ENCODE peak calls at places on chromosome 14, in eight cellular contexts. D is psoas muscle, X is neural progenitor cell, E is bronchial epithelial cell, J is HFF-Myc, O is dorsolateral prefrontal cortex, I is retinal pigment epithelial cell, G is AG04450. A is an unnamed sample.

GRCh38 chr14:54672181-54672580 is 105.3 kb downstream of the SAMD4A start:
- DNase-seq in D (no peak), O (no peak), G (no peak), E (no peak), J (no peak), X (no peak), I (no peak), A (no peak)

GRCh38 chr14:79544671-79545070 is 666.6 kb downstream of the DIO2 start:
- DNase-seq in J (no peak), I (no peak), D (no peak), X (no peak), O (no peak), E (no peak), G (peak), A (no peak)

GRCh38 chr14:78010688-78011087 is 159.5 kb upstream of the NRXN3 start:
- DNase-seq in D (no peak), E (peak), G (no peak), I (peak), O (no peak), X (no peak), J (no peak), A (no peak)

GRCh38 chr14:84254205-84254788 is 1275.6 kb upstream of the FLRT2 start:
- DNase-seq in O (no peak), D (no peak), X (peak), J (no peak), I (peak), G (no peak), E (no peak), A (no peak)

GRCh38 chr14:24241829-24242443 is 487 bp downstream of the TINF2 start:
- DNase-seq in X (peak), D (peak), O (peak), E (peak), J (peak), I (peak), G (peak), A (no peak)

GRCh38 chr14:50649691-50650090 is 18.4 kb downstream of the SAV1 start:
- DNase-seq in O (no peak), I (no peak), J (no peak), E (no peak), D (no peak), G (no peak), X (no peak), A (no peak)

GRCh38 chr14:59464651-59465569 is at the start of gene GPR135:
- DNase-seq in D (peak), J (no peak), I (no peak), O (peak), G (no peak), X (peak), E (no peak), A (no peak)

GRCh38 chr14:100891501-100892445 is 11.7 kb downstream of the RTL1 start:
- DNase-seq in E (no peak), X (no peak), D (peak), J (no peak), G (no peak), O (peak), I (no peak), A (no peak)

GRCh38 chr14:76647699-76648298 is 113.5 kb upstream of the VASH1 start:
- DNase-seq in D (no peak), G (peak), I (peak), E (peak), J (peak), X (peak), O (no peak), A (peak)

GRCh38 chr14:54475187-54475881 is 13.4 kb downstream of the GMFB start:
- DNase-seq in J (no peak), E (no peak), I (peak), O (no peak), G (no peak), X (no peak), D (no peak), A (no peak)

GRCh38 chr14:93655078-93655750 is 133.1 kb downstream of the PRIMA1 start:
- DNase-seq in J (peak), E (peak), O (no peak), G (no peak), I (peak), X (peak), D (no peak), A (peak)

GRCh38 chr14:69043598-69044267 is 64.6 kb upstream of the ACTN1 start:
- DNase-seq in I (no peak), G (no peak), D (no peak), E (peak), J (no peak), O (no peak), X (no peak), A (no peak)

GRCh38 chr14:102731101-102731870 is 46.0 kb upstream of the TRAF3 start:
- DNase-seq in J (no peak), G (no peak), X (no peak), I (no peak), O (no peak), D (no peak), E (no peak), A (no peak)

GRCh38 chr14:58826845-58827686 is 189.3 kb downstream of the DACT1 start:
- DNase-seq in J (no peak), D (no peak), E (no peak), O (no peak), G (no peak), I (no peak), X (no peak), A (no peak)

GRCh38 chr14:58690801-58691516 is 53.2 kb downstream of the DACT1 start:
- DNase-seq in J (no peak), E (no peak), O (no peak), I (no peak), D (no peak), G (no peak), X (no peak), A (no peak)

GRCh38 chr14:52018252-52018651 is 28.9 kb downstream of the RTRAF start:
- DNase-seq in I (no peak), J (peak), O (no peak), E (peak), X (no peak), D (no peak), G (no peak), A (no peak)

GRCh38 chr14:92670177-92670576 is 78.2 kb downstream of the LGMN start:
- DNase-seq in O (no peak), D (no peak), E (no peak), G (peak), X (no peak), J (peak), I (no peak), A (no peak)

GRCh38 chr14:104143521-104144452 is 5.4 kb downstream of the KIF26A start:
- DNase-seq in I (no peak), G (no peak), X (no peak), O (no peak), J (no peak), D (peak), E (no peak), A (no peak)

GRCh38 chr14:67583711-67584644 is 16.1 kb downstream of the PIGH start:
- DNase-seq in X (peak), I (no peak), J (no peak), D (no peak), O (no peak), E (peak), G (no peak), A (no peak)

GRCh38 chr14:105167303-105168092 is 1.1 kb downstream of the JAG2 start:
- DNase-seq in J (no peak), G (no peak), I (no peak), E (peak), D (peak), O (no peak), X (peak), A (no peak)

GRCh38 chr14:104882325-104882973 is 17.4 kb downstream of the CEP170B start:
- DNase-seq in X (peak), I (no peak), O (no peak), D (peak), E (peak), J (no peak), G (no peak), A (no peak)

GRCh38 chr14:101400815-101401214 is 160.5 kb upstream of the DIO3 start:
- DNase-seq in D (no peak), E (no peak), I (no peak), G (no peak), J (no peak), O (no peak), X (no peak), A (no peak)

GRCh38 chr14:25884657-25885056 is 713.2 kb downstream of the NOVA1 start:
- DNase-seq in G (no peak), I (no peak), J (no peak), E (no peak), X (no peak), D (no peak), O (no peak), A (no peak)

GRCh38 chr14:101819251-101819990 is 57.9 kb downstream of the PPP2R5C start:
- DNase-seq in E (no peak), O (no peak), G (no peak), I (no peak), J (no peak), X (no peak), D (no peak), A (no peak)

GRCh38 chr14:91599966-91600365 is 89.9 kb upstream of the PPP4R3A start:
- DNase-seq in E (no peak), I (no peak), G (no peak), J (no peak), O (no peak), X (no peak), D (no peak), A (no peak)

GRCh38 chr14:99838555-99839193 is 45.5 kb downstream of the EML1 start:
- DNase-seq in D (no peak), J (no peak), G (peak), O (no peak), E (no peak), I (peak), X (peak), A (no peak)

GRCh38 chr14:101007004-101007614 is 103.6 kb upstream of the RTL1 start:
- DNase-seq in X (no peak), O (no peak), G (no peak), J (no peak), D (no peak), E (no peak), I (no peak), A (no peak)

GRCh38 chr14:94897583-94897982 is 127.7 kb upstream of the GSC start:
- DNase-seq in O (no peak), E (no peak), X (no peak), D (no peak), J (no peak), I (no peak), G (no peak), A (no peak)

GRCh38 chr14:22448035-22448904 is 140.8 kb downstream of the DAD1 start:
- DNase-seq in O (no peak), G (no peak), I (no peak), D (no peak), E (no peak), X (no peak), J (no peak), A (peak)

GRCh38 chr14:70714055-70714550 is 72.4 kb downstream of the TTC9 start:
- DNase-seq in J (peak), O (no peak), X (peak), D (no peak), I (no peak), G (peak), E (peak), A (peak)

GRCh38 chr14:104554088-104554607 is 25.4 kb upstream of the C14orf180 start:
- DNase-seq in J (no peak), I (no peak), E (no peak), O (no peak), G (no peak), D (no peak), X (no peak), A (no peak)

GRCh38 chr14:93772263-93772662 is 16.0 kb downstream of the PRIMA1 start:
- DNase-seq in J (no peak), O (no peak), X (no peak), E (no peak), D (peak), I (no peak), G (no peak), A (no peak)

GRCh38 chr14:61493239-61493638 is 171.9 kb downstream of the PRKCH start:
- DNase-seq in D (no peak), O (no peak), E (peak), J (peak), G (peak), I (peak), X (no peak), A (peak)

GRCh38 chr14:64723691-64724577 is 19.7 kb downstream of the PLEKHG3 start:
- DNase-seq in I (peak), X (peak), D (peak), E (peak), G (no peak), J (no peak), O (no peak), A (no peak)

GRCh38 chr14:67426983-67427601 is 15.1 kb upstream of the PLEK2 start:
- DNase-seq in E (peak), J (peak), G (peak), X (peak), O (peak), D (peak), I (peak), A (peak)

GRCh38 chr14:34364201-34364600 is 97.8 kb downstream of the SPTSSA start:
- DNase-seq in E (peak), D (no peak), X (no peak), J (no peak), I (no peak), O (no peak), G (no peak), A (no peak)

GRCh38 chr14:65846469-65846868 is 433.9 kb downstream of the FUT8 start:
- DNase-seq in I (no peak), D (no peak), O (no peak), G (no peak), J (no peak), X (no peak), E (peak), A (peak)

GRCh38 chr14:50344116-50344775 is 32.1 kb downstream of the DMAC2L start:
- DNase-seq in E (peak), D (no peak), G (no peak), X (no peak), J (no peak), I (no peak), O (no peak), A (no peak)

DNA sequence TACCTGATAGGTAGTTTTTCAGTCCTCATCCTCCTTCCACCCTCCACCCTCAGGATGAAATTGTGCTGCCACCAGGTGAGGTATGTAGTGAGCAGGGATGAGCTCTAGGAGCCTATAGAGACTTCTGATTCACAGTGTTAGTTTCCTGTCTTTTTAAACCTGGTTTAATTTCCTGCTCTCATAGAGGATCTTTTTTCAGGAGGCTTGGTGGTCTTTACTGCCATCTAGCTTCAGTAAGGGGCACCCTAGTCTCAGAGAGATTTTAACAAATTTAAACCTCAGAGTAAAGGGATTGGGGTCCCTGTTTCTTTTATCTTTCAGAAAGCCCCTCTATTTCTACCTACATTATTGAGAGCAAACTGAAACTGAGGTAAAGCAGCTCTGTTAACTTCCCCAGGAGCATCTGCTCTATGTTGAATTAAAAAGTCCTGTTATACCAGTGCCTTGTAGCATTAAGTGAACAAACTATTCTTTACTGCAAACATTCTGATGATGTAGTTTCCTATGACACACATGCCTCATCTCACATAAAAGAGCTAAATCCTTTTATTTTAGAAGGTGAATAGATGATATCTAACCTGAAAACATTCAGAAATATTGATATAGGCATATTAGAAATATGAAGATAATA is 172.2 kb upstream of the DDHD1 start:
- DNase-seq in E (peak), I (no peak), J (no peak), X (peak), O (no peak), D (no peak), G (no peak), A (no peak)
- TF ChIP-seq CTCF in E (no peak), I (peak), J (peak), X (peak), O (peak), D (peak), G (peak), A (peak)

DNA sequence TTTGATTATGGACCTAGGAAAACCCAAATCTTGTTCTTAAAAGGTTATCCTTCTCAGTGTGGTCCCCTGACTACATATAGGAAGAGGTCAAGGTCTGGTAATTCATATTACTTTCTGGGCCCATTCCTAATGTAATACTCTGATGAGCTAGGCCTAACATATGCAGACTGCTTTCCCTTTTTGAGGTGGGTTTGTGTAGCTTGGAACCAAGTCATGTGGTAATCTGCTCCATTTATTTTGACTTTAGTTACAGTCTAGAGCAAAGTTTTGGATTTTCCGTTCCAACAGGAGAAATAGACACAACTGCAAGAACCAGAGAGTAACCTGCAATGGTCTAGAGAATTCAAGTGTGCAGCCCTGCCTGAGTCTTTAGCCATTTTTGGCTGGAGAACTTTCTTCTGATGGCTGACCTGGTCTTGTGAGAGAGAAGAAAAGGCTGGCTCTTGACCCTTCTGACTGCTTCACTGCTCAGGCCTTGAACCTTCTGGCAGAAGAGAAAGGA is 22.5 kb downstream of the TTC6 start:
- DNase-seq in X (no peak), D (no peak), J (no peak), O (no peak), E (no peak), G (no peak), I (no peak), A (no peak)
- TF ChIP-seq CTCF in X (no peak), D (no peak), J (no peak), O (no peak), E (no peak), G (no peak), I (no peak), A (no peak)

DNA sequence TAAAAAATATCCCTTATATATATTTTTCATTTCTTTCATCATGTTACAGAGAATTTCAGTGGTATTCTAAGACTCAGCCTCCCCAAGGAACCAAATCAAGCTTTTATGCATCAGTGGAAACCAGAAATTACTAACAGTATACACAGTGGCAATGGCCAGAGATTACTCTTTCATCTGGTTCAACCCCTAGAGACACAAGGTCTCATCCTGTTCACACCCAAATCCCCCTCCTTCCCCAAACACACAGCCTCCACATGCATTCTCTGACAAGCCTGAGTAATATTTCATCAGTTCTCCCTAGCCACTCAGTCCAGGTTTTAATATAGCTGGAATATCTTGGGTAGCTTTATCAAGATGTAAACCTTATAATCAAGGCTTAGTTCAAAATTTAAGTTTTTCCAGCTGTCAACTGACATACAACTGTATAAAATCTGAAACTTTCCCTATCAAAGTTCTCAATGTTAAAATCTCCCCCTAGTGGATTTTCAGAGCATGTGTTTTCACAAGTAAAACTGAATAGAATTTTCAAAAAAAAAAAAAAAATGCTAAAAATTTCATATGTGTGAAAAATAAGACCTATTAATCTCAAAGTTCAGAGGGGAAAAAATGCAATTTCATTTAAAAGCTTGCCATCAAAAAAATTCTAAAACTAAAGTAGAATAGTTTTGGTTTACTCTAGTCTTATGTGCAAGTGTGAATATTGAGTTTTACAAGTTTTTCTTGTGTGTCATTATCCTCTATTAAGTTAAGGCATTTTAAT is 10.5 kb upstream of the SSTR1 start:
- DNase-seq in O (no peak), I (no peak), J (no peak), D (no peak), E (no peak), G (no peak), X (no peak), A (no peak)
- TF ChIP-seq CTCF in O (peak), I (peak), J (peak), D (peak), E (peak), G (peak), X (peak), A (peak)

GRCh38 chr14:45664668-45665356 is 411.8 kb upstream of the MIS18BP1 start:
- DNase-seq in I (no peak), O (no peak), D (no peak), E (peak), G (no peak), J (no peak), X (peak), A (no peak)
- TF ChIP-seq CTCF in I (peak), O (no peak), D (no peak), E (peak), G (no peak), J (peak), X (peak), A (peak)

A was measured in kidney epithelial cell.